ENCODE peak calls at places on chromosomes 16 and 17, in four cellular contexts. D is K562, C is HepG2, S is GM12878. A is an unnamed sample.

GRCh38 chr17:5236871-5237540 is 2.3 kb upstream of the SCIMP start:
- DNase-seq in D (no peak), C (no peak), S (no peak), A (no peak)

GRCh38 chr17:29376667-29377268 is 13.4 kb upstream of the TAOK1 start:
- DNase-seq in D (no peak), C (no peak), S (no peak), A (peak; percentile 16)

GRCh38 chr17:66165537-66166123 is 26.3 kb downstream of the CEP112 start:
- DNase-seq in D (peak; percentile 41), C (peak; percentile 67), S (peak; percentile 5), A (peak; percentile 64)

GRCh38 chr16:309476-309875 is 26.5 kb downstream of the PDIA2 start:
- DNase-seq in D (no peak), C (no peak), S (no peak), A (peak; percentile 37)

GRCh38 chr17:20010099-20010863 is 1.1 kb downstream of the SPECC1 start:
- DNase-seq in D (peak; percentile 24), C (peak; percentile 33), S (no peak), A (peak; percentile 66)

GRCh38 chr17:17988427-17988945 is 15.8 kb downstream of the DRC3 start:
- DNase-seq in D (no peak), C (no peak), S (no peak), A (no peak)

GRCh38 chr16:30947533-30948086 is 1.3 kb upstream of the ORAI3 start:
- DNase-seq in D (no peak), C (no peak), S (no peak), A (peak; percentile 65)

GRCh38 chr17:82493517-82493840 is 26.1 kb upstream of the FOXK2 start:
- DNase-seq in D (no peak), C (no peak), S (no peak), A (no peak)

GRCh38 chr16:87206646-87207451 is 110.3 kb downstream of the C16orf95 start:
- DNase-seq in D (no peak), C (no peak), S (no peak), A (no peak)

GRCh38 chr17:16398270-16399267 is 16.8 kb upstream of the TRPV2 start:
- DNase-seq in D (peak; percentile 52), C (peak; percentile 79), S (peak; percentile 35), A (no peak)

GRCh38 chr17:81396278-81396721 is 1.0 kb downstream of the BAHCC1 start:
- DNase-seq in D (no peak), C (no peak), S (no peak), A (no peak)
- H2AFZ ChIP-seq in D (no peak overlapping the region), C (no peak overlapping the region), S (no peak overlapping the region), A (peak overlapping the region; percentile 52)

GRCh38 chr16:9840761-9841665 is 341.2 kb downstream of the GRIN2A start:
- DNase-seq in D (no peak), C (no peak), S (peak; percentile 71), A (peak; percentile 72)

GRCh38 chr16:9837481-9837880 is 344.7 kb downstream of the GRIN2A start:
- DNase-seq in D (no peak), C (no peak), S (no peak), A (no peak)

DNA sequence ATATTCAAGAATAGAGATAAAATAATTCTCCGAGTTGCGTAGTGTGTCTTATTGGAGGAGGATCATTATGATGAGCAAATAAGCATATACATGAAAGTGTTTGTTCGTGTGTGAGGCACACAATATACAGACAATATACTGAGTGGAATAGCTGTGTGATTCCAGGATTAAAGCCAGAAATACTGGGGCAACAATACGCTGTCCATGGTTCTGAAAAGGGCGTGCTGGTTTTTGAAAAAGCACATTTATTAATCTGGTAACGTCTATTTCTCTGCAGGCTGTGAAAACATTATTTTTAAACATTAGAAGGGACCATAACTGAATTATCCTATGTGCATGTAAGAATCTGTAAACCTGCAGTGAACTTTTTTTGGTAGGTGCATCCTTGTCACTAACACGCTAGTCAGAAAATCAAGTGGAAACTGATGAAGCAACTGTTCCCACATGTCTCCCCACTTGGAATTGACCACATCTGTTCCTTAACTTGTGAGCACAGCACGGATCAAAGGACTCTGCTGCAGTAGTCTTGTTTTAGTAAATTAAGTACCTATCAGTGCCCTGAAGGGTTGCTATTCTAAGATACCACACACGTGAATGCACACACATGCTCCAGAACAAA is 346.0 kb downstream of the GRIN2A start:
- DNase-seq in D (peak; percentile 31), C (no peak), S (no peak), A (peak; percentile 72)
- TF ChIP-seq JUNB in D (no peak), C (no peak), S (no peak), A (no peak)

DNA sequence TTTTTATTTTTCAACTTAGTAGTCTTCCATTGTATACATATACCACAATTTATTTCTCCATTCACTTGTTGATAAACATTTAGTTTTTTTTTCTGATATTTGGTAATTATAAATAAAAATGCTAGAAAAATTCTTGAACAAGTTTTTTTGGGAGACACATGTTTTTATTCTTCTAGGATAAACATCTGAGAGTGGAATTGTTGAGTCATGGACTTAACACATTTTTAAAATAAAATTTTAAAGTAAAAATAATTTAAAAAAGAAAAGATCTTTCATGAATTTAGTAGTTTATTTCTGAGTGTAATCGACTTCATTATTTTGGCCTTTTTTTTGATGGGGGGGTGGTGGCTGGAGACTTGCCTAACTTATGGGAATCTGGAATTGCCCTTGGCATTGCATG is 391.1 kb downstream of the KCNJ2 start:
- DNase-seq in D (no peak), C (no peak), S (no peak), A (no peak)
- H2AFZ ChIP-seq in D (no peak overlapping the region), C (no peak overlapping the region), S (no peak overlapping the region), A (no peak overlapping the region)

GRCh38 chr16:69707920-69708683 is 18.3 kb downstream of the NQO1 start:
- DNase-seq in D (no peak), C (no peak), S (no peak), A (no peak)

GRCh38 chr16:69711115-69711740 is 15.1 kb downstream of the NQO1 start:
- DNase-seq in D (no peak), C (no peak), S (no peak), A (no peak)

GRCh38 chr16:69706975-69707340 is 19.4 kb downstream of the NQO1 start:
- DNase-seq in D (no peak), C (no peak), S (no peak), A (no peak)

GRCh38 chr16:69712277-69712676 is 14.1 kb downstream of the NQO1 start:
- DNase-seq in D (no peak), C (no peak), S (no peak), A (no peak)

DNA sequence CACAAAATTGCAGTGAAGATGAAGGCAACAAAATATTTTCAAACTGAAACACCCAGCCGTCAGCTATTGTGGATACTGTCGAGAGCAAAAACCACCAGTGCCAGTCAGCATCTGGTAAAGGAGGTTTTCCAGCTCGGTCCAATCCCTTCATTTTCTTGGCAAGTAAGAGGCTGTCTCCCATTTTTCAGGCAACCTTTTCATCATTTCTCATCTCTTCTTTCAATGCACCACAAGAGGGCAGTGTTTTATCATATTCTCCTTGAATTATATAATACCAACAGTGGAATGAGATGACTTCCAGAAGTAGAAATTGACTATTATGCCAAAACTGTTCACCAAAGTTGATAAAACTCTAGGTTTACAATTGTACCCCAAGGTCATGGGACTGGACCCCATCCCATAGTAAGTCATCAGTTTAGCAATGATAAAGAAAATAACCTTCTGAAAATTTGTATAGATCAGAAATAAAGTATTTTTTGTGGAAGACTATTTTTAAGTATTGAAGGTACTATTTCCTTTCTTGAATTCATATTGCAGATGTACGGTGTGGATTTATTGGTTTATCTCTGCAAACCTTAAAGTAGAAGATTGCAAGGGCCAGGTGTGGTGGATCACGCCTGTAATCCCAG is 16.8 kb downstream of the NQO1 start:
- DNase-seq in D (peak; percentile 45), C (peak; percentile 81), S (peak; percentile 15), A (peak; percentile 85)
- TF ChIP-seq JUNB in D (no peak), C (no peak), S (no peak), A (no peak)

GRCh38 chr17:75412455-75413317 is 7.2 kb upstream of the GRB2 start:
- DNase-seq in D (peak; percentile 69), C (peak; percentile 79), S (no peak), A (peak; percentile 93)
- H2AFZ ChIP-seq in D (peak overlapping the region; percentile 57), C (peak overlapping the region; percentile 56), S (peak overlapping the region; percentile 76), A (peak overlapping the region; percentile 78)

GRCh38 chr16:83037102-83037501 is 410.3 kb downstream of the CDH13 start:
- DNase-seq in D (no peak), C (no peak), S (no peak), A (no peak)

GRCh38 chr16:83044589-83044988 is 417.8 kb downstream of the CDH13 start:
- DNase-seq in D (no peak), C (no peak), S (no peak), A (peak; percentile 6)

GRCh38 chr16:83045790-83046189 is 419.0 kb downstream of the CDH13 start:
- DNase-seq in D (no peak), C (no peak), S (no peak), A (no peak)

GRCh38 chr16:83037884-83038283 is 411.1 kb downstream of the CDH13 start:
- DNase-seq in D (no peak), C (no peak), S (no peak), A (no peak)

GRCh38 chr16:83040174-83040573 is 413.4 kb downstream of the CDH13 start:
- DNase-seq in D (no peak), C (no peak), S (no peak), A (no peak)
- TF ChIP-seq JUNB in D (no peak), C (no peak), S (no peak), A (no peak)

GRCh38 chr17:80663783-80664206 is 119.2 kb downstream of the RPTOR start:
- DNase-seq in D (no peak), C (no peak), S (no peak), A (no peak)
- H2AFZ ChIP-seq in D (no peak overlapping the region), C (no peak overlapping the region), S (no peak overlapping the region), A (no peak overlapping the region)

DNA sequence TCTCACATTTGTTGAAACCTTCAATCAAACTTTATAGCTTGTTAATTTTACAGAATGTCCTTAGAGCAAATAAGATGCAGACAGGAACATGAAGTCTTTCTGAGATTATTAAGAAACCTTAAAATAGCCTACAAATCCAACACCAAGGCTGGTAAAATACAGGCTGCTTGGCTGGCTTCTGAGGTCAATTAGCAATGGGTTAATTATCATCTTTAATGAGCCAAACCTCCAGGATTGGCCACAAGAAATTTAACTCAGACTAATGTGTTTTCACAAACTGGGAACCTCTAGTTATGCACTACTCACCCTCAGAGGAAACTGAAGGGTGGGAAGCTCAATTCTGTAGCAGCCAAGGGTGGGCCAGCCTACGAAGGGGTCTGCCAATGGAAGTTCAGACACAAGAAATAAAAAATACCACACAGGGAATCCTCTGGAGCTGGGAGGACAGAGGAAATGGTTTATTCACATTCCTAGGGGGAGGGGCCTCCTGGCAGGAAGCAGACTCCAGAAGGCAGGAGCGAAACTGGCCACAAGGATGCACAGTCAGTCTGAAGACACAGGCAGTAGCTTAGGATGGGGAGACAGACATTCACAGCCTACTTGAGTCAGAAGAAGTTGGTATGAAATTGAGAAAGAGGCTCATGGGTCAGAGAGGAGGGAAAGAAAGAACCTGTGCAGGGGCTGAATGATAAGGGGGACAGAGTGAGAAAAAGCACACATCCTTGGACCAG is 36.1 kb downstream of the HIC1 start:
- DNase-seq in D (peak; percentile 17), C (no peak), S (no peak), A (peak; percentile 89)
- TF ChIP-seq JUNB in D (no peak), C (no peak), S (no peak), A (no peak)

DNA sequence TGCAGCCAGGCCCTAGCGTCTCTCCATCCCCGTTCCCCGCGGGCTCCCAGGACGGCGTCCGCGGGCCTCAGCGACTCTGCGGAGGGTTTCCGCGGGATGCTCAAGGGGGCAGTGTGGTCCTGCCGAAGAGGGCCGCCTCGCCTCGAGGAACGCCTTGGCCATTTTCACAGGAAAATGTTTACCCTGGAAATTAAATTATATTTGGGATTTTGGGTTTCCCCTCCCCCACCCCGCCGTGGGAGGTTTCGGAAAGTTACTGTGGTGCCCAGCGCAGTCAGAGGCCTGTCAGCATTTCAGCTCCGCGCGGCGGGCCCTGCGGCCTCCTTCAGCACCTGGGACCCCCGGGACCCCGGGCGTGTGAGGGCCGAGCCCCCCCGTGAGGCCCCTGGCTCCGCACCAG is 94.5 kb downstream of the PCTP start:
- DNase-seq in D (no peak), C (no peak), S (no peak), A (peak; percentile 87)
- H2AFZ ChIP-seq in D (no peak overlapping the region), C (no peak overlapping the region), S (no peak overlapping the region), A (peak overlapping the region; percentile 98)